ENCODE peak calls at places on chromosomes 12 and 14, in five cellular contexts. I is cardiac muscle cell, T is astrocyte, V is left ventricle myocardium inferior, N is kidney. J is an unnamed sample.

GRCh38 chr12:93573552-93574223 is 1.2 kb downstream of the SOCS2 start:
- DNase-seq in N (no peak), I (no peak), V (no peak), T (peak; percentile 12), J (peak; percentile 64)

GRCh38 chr14:56145965-56146364 is 27.8 kb downstream of the PELI2 start:
- DNase-seq in N (no peak), V (no peak), T (peak; percentile 80), I (peak; percentile 71), J (no peak)

GRCh38 chr12:58425481-58426392 is 484.4 kb downstream of the ATP23 start:
- DNase-seq in V (no peak), I (peak; percentile 89), T (peak; percentile 95), N (peak; percentile 72), J (peak; percentile 100)

GRCh38 chr12:122867701-122868461 is 28.0 kb downstream of the VPS37B start:
- DNase-seq in I (no peak), T (no peak), V (peak; percentile 81), N (peak; percentile 88), J (no peak)

GRCh38 chr14:52551696-52552062 is 626 bp downstream of the TXNDC16 start:
- DNase-seq in T (peak; percentile 26), N (no peak), I (peak; percentile 53), V (no peak), J (peak; percentile 55)

GRCh38 chr14:94011795-94012194 is 14.3 kb upstream of the OTUB2 start:
- DNase-seq in T (peak; percentile 36), V (no peak), N (no peak), I (no peak), J (no peak)

GRCh38 chr12:30989754-30990153 is 63.2 kb downstream of the TSPAN11 start:
- DNase-seq in T (no peak), I (no peak), N (no peak), V (peak; percentile 59), J (no peak)

GRCh38 chr14:94474581-94475031 is 1.4 kb downstream of the SERPINA9 start:
- DNase-seq in V (no peak), T (peak; percentile 7), N (no peak), I (no peak), J (no peak)

GRCh38 chr12:118714051-118714460 is 267.3 kb upstream of the SRRM4 start:
- DNase-seq in N (no peak), T (no peak), I (no peak), V (no peak), J (peak; percentile 77)

GRCh38 chr12:124715121-124715990 is 147.9 kb upstream of the NCOR2 start:
- DNase-seq in V (no peak), N (peak; percentile 62), I (no peak), T (peak; percentile 47), J (no peak)

GRCh38 chr14:86858043-86858442 is 1134.9 kb downstream of the GALC start:
- DNase-seq in V (no peak), N (no peak), T (peak; percentile 78), I (peak; percentile 57), J (no peak)

GRCh38 chr14:49774111-49774510 is 6.2 kb downstream of the KLHDC2 start:
- DNase-seq in I (no peak), N (no peak), T (no peak), V (no peak), J (no peak)

GRCh38 chr12:22981711-22982110 is 356.7 kb downstream of the ETNK1 start:
- DNase-seq in V (no peak), I (peak; percentile 44), T (no peak), N (no peak), J (no peak)

GRCh38 chr12:51904951-51905471 is 2.3 kb upstream of the ACVRL1 start:
- DNase-seq in V (no peak), N (peak; percentile 79), T (no peak), I (peak; percentile 55), J (no peak)

GRCh38 chr14:53391156-53391555 is 238.0 kb upstream of the DDHD1 start:
- DNase-seq in N (no peak), T (peak; percentile 88), V (no peak), I (peak; percentile 60), J (no peak)

GRCh38 chr12:62772556-62772955 is 162.4 kb downstream of the PPM1H start:
- DNase-seq in I (peak; percentile 19), T (peak; percentile 36), V (no peak), N (no peak), J (no peak)

GRCh38 chr14:75252254-75252837 is 26.3 kb upstream of the FOS start:
- DNase-seq in V (no peak), I (no peak), T (no peak), N (peak; percentile 82), J (no peak)

GRCh38 chr12:67792185-67792584 is 143.6 kb downstream of the DYRK2 start:
- DNase-seq in N (no peak), V (no peak), I (no peak), T (no peak), J (no peak)

GRCh38 chr12:15256760-15257159 is 35.5 kb upstream of the RERG start:
- DNase-seq in N (no peak), V (no peak), T (no peak), I (peak; percentile 72), J (no peak)

GRCh38 chr14:64946310-64947045 is 3.9 kb upstream of the GPX2 start:
- DNase-seq in I (no peak), N (no peak), V (no peak), T (no peak), J (no peak)

GRCh38 chr14:100592461-100592871 is 5.2 kb upstream of the BEGAIN start:
- DNase-seq in N (peak; percentile 67), T (no peak), V (no peak), I (no peak), J (no peak)

GRCh38 chr14:22200977-22201605 is 387.9 kb downstream of the DAD1 start:
- DNase-seq in I (peak; percentile 56), N (no peak), V (no peak), T (peak; percentile 26), J (peak; percentile 10)

GRCh38 chr14:102079700-102079979 is 7.2 kb downstream of the HSP90AA1 start:
- DNase-seq in N (no peak), V (no peak), I (no peak), T (no peak), J (no peak)

GRCh38 chr12:15534322-15534721 is 212.0 kb downstream of the PTPRO start:
- DNase-seq in T (no peak), I (peak; percentile 23), V (no peak), N (no peak), J (no peak)

GRCh38 chr12:101697197-101697929 is at the start of gene CHPT1:
- DNase-seq in T (peak; percentile 7), V (peak; percentile 84), N (peak; percentile 88), I (peak; percentile 59), J (peak; percentile 76)

GRCh38 chr14:25049559-25050493 is at the start of gene STXBP6:
- DNase-seq in N (peak; percentile 81), T (peak; percentile 54), I (peak; percentile 78), V (peak; percentile 84), J (no peak)

GRCh38 chr14:22564463-22564862 is 24.6 kb downstream of the DAD1 start:
- DNase-seq in N (no peak), V (no peak), I (no peak), T (no peak), J (no peak)

GRCh38 chr12:51760231-51760630 is 88.3 kb downstream of the FIGNL2 start:
- DNase-seq in T (no peak), V (no peak), I (no peak), N (no peak), J (no peak)

GRCh38 chr12:29616664-29617409 is 119.4 kb upstream of the OVCH1 start:
- DNase-seq in I (peak; percentile 78), V (no peak), T (peak; percentile 89), N (no peak), J (no peak)

DNA sequence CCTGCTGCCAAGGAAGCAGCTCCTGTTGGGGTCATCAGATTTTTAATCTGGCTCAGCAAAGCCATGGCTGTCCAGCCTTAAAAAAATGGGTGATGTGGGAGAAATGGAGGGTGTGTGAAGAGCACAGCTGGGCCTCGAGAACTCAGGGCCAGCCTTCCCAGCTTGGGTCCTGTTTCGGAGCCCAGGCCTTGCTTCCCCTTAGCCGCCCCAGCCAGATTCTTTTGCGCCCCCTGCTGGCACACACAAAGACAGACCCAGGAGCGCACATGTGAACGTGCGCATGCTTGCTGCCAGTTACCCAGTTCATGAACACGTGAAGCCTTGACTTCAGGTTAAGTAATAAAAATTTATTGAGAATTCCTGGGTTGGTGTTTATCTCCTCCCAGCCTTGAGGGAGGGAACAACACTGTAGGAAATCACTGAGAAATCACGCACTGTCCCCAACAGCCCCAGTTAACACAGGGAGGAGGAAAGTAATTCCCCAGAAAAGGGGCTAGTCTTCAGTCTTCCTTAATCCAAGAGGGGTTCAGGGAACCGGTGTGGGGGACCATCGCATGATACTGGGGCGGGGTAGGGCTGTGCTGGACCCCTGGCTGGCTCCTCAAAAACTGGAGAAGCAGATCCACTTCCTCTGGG is 5.3 kb downstream of the PHB2 start:
- DNase-seq in V (peak; percentile 87), I (peak; percentile 93), N (peak; percentile 94), T (peak; percentile 55), J (peak; percentile 92)
- H3K4me1 ChIP-seq in V (peaks cover 71% of the 10 kb centered on the region), I (peaks cover 20% of the 10 kb centered on the region), N (peaks cover 30% of the 10 kb centered on the region), T (peaks cover 25% of the 10 kb centered on the region), J (peaks cover 27% of the 10 kb centered on the region)

DNA sequence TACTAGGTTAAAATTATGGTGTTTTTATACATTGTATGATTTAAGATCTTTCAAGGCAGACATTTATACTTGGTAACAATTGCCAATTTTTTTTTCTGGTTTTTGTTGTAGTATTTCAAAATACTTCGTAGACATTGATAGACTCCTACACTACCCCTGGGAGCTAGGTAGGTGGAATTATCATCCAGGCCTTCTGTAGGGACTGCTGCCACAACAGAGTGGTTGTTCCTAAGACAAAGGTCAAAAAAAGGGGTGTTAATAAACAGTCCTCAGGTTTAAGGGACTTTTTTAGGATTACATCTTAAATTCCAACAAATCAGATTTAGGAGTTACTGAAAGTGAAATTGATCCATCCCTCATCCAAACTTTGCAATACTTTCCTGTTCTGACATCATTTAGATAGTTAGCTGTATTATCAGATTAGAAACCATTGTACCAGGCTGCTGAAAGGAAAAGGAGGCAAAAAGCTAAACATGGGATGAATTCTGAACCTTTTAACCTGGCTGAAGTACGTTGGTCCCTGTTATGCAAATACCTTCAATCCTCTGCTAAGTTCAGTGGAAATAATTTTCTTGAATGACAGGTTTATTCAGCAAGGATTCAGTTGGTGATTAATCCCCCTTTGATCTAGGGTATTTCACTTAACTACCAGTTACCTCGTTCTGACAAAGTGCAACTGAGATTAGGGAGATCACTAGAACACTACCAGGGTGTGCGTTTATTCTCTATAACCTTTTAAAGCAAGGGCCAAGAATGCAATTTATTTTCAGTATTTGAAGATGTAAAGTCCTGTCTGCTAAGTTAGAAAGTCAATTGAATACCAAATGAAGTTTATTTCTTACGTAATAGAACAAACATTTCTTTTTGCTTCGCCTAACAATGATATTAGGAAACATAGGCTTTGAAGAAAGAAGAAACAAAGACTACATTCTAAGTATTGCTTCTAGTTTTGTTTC is 23.2 kb downstream of the AP5M1 start:
- DNase-seq in V (no peak), T (no peak), N (no peak), I (no peak), J (peak; percentile 88)
- H3K4me1 ChIP-seq in V (no peaks in the 10 kb centered on the region), T (no peaks in the 10 kb centered on the region), N (no peaks in the 10 kb centered on the region), I (peaks cover 16% of the 10 kb centered on the region), J (peaks cover 24% of the 10 kb centered on the region)

DNA sequence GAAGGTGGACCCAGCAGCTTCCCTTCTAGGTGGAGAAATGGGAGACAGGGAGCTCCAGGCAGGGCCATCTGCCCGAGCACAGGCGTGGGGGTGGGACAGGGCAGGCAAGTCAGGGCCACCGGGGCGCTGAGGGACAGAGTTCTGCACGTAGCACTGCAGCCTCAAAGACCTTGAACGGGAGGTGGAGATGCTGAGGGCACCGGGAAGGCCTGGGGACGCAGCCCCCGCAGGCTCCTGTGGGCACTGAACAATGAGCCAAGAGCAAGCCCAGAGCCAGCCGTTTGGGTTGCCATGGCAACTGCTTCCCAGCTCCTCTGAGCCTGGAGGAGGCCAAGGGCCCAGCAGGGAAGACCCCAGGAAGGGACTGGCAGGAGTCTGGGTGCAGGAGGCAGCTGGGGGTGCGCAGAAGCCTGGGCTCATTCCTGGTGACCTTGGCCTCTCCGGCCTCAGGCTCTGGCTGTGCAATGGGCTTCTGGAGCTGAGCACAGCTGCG is 3.4 kb downstream of the LBHD2 start:
- DNase-seq in N (peak; percentile 41), T (no peak), I (no peak), V (no peak), J (no peak)
- H3K4me1 ChIP-seq in N (peaks cover 8% of the 10 kb centered on the region), T (peaks cover 6% of the 10 kb centered on the region), I (no peaks in the 10 kb centered on the region), V (peaks cover 12% of the 10 kb centered on the region), J (peaks cover 5% of the 10 kb centered on the region)

GRCh38 chr12:5648692-5649338 is 216.9 kb downstream of the NTF3 start:
- DNase-seq in T (no peak), I (peak; percentile 21), N (no peak), V (no peak), J (no peak)
- H3K4me1 ChIP-seq in T (no peaks in the 10 kb centered on the region), I (peaks cover 4% of the 10 kb centered on the region), N (no peaks in the 10 kb centered on the region), V (peaks cover 9% of the 10 kb centered on the region), J (no peaks in the 10 kb centered on the region)

J was measured in HAP-1.